ENCODE peak calls at places on chromosomes 11 and 22, in six cellular contexts. W is IMR-90, Y is H9, K is mesendoderm, I is neuronal stem cell, E is H1. O is an unnamed sample.

GRCh38 chr11:73728000-73728399 is 32.9 kb downstream of the RAB6A start:
- DNase-seq in E (no peak), K (no peak), W (no peak), Y (no peak), I (no peak), O (no peak)

GRCh38 chr11:8932564-8933180 is at the start of gene C11orf16:
- DNase-seq in K (peak), W (no peak), I (no peak), E (no peak), Y (peak), O (no peak)

GRCh38 chr11:75778962-75779361 is 10.4 kb downstream of the DGAT2 start:
- DNase-seq in K (no peak), I (no peak), Y (no peak), W (no peak), E (no peak), O (no peak)

GRCh38 chr22:29043906-29044575 is 17.6 kb downstream of the C22orf31 start:
- DNase-seq in W (peak), E (no peak), I (no peak), K (no peak), Y (no peak), O (peak)

GRCh38 chr11:70782401-70782913 is 384.1 kb downstream of the CTTN start:
- DNase-seq in Y (no peak), K (no peak), W (no peak), E (no peak), I (no peak), O (no peak)

GRCh38 chr11:11977206-11977938 is 31.1 kb downstream of the DKK3 start:
- DNase-seq in E (no peak), W (peak), Y (peak), I (no peak), K (peak), O (peak)

GRCh38 chr11:110968348-110969062 is 256.3 kb upstream of the ARHGAP20 start:
- DNase-seq in K (no peak), E (no peak), I (no peak), Y (no peak), W (peak), O (peak)

GRCh38 chr11:80182906-80183305 is 742.1 kb upstream of the TENM4 start:
- DNase-seq in W (no peak), E (no peak), I (no peak), K (no peak), Y (no peak), O (peak)

GRCh38 chr11:69262918-69263735 is 30.8 kb upstream of the MYEOV start:
- DNase-seq in E (no peak), Y (no peak), I (no peak), K (no peak), W (no peak), O (no peak)

GRCh38 chr22:33451851-33452469 is 393.8 kb upstream of the SYN3 start:
- DNase-seq in K (no peak), I (no peak), W (peak), Y (no peak), E (no peak), O (peak)
- H3K23ac ChIP-seq in K (no peak), I (no peak), W (no peak), Y (no peak), E (no peak), O (no peak)

GRCh38 chr22:41589260-41589600 is 410 bp downstream of the PMM1 start:
- DNase-seq in E (peak), I (peak), Y (no peak), W (no peak), K (peak), O (peak)
- H2BK5ac ChIP-seq in E (peak), I (peak), Y (no peak), W (peak), K (no peak), O (no peak)

GRCh38 chr11:87307101-87307500 is 269.4 kb downstream of the TMEM135 start:
- DNase-seq in K (no peak), I (no peak), Y (no peak), E (no peak), W (no peak), O (no peak)
- H2BK15ac ChIP-seq in K (no peak), I (no peak), Y (no peak), E (no peak), W (no peak), O (no peak)

DNA sequence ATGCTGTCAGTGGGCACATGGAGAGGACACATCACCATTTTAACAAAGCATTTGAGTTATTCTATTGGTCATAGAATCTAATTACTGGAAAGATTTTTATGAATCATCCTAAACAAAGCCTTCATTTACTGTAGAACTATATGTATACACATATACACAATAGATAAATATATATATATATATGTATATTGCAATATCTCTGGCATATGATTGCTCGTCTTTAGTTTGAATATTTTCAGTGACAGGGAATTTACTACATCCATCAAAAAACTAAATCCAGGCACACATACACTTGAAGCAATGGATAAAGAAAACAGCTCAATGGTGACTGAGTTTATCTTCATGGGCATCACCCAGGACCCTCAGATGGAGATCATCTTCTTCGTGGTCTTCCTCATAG is at the start of gene OR5AR1:
- DNase-seq in I (no peak), W (no peak), E (no peak), Y (no peak), K (no peak), O (no peak)
- H3K23ac ChIP-seq in I (no peak), W (no peak), E (no peak), Y (no peak), K (no peak), O (no peak)

GRCh38 chr11:57742087-57742452 is 779 bp downstream of the SELENOH start:
- DNase-seq in E (no peak), W (no peak), K (no peak), Y (no peak), I (no peak), O (no peak)
- H2BK5ac ChIP-seq in E (peak), W (peak), K (no peak), Y (no peak), I (peak), O (no peak)

DNA sequence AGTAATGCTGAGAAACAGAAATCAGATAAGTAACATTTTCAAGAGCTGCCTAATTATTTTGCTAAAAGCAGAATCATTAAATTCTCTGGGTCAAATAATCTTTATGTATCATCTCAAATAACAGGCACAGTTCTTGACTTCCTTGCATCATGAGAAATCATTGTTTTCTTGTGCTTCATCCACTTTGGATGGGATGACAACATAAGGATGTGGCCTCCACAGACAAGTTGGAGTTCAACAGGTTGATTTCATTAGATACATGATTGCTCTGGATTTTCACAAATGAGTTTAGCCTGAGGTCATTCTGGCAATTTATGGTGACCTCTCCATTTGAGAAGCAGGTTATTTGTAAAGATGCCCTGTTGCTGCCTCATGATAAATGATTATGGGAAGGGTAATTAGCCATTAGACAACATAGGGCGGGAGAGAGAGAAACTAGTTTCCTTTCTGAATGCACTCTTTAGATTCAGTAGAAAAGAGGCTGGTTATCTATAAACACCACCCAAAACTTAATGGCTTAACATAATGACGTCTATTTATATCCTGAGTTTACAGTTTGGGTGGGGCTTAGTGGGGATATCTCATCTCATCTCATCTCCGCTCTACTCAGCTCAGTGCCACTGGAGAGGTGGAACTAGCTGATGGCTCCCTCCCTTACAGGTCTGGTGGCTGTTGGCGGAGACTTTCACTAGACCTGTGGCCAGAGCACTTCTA is 35.0 kb upstream of the ADORA2A start:
- DNase-seq in Y (no peak), I (no peak), K (no peak), E (no peak), W (no peak), O (peak)
- H2BK15ac ChIP-seq in Y (no peak), I (no peak), K (no peak), E (no peak), W (peak), O (no peak)

GRCh38 chr11:117470576-117470975 is 142.9 kb downstream of the CEP164 start:
- DNase-seq in I (no peak), Y (no peak), K (no peak), W (no peak), E (no peak), O (no peak)

GRCh38 chr11:117466966-117467365 is 139.3 kb downstream of the CEP164 start:
- DNase-seq in E (no peak), W (no peak), I (no peak), K (no peak), Y (no peak), O (no peak)

GRCh38 chr11:117473692-117474091 is 146.0 kb downstream of the CEP164 start:
- DNase-seq in E (peak), Y (no peak), I (no peak), W (no peak), K (no peak), O (no peak)

GRCh38 chr11:117468888-117469287 is 141.2 kb downstream of the CEP164 start:
- DNase-seq in K (peak), W (no peak), Y (no peak), E (no peak), I (no peak), O (no peak)

GRCh38 chr11:117471776-117472175 is 144.1 kb downstream of the CEP164 start:
- DNase-seq in E (no peak), I (no peak), W (no peak), K (no peak), Y (no peak), O (no peak)
- H3K23ac ChIP-seq in E (no peak), I (peak), W (no peak), K (no peak), Y (no peak), O (no peak)

GRCh38 chr11:57279131-57279530 is 42.1 kb upstream of the APLNR start:
- DNase-seq in E (no peak), W (peak), Y (no peak), K (no peak), I (no peak), O (peak)

GRCh38 chr11:57278721-57279095 is 41.7 kb upstream of the APLNR start:
- DNase-seq in I (no peak), E (no peak), W (no peak), K (peak), Y (no peak), O (no peak)

GRCh38 chr11:57276169-57276854 is 39.3 kb upstream of the APLNR start:
- DNase-seq in W (no peak), I (no peak), Y (no peak), E (no peak), K (no peak), O (no peak)

GRCh38 chr11:57276857-57277505 is 39.9 kb upstream of the APLNR start:
- DNase-seq in Y (no peak), W (peak), K (no peak), I (no peak), E (no peak), O (no peak)

GRCh38 chr11:57277845-57278720 is 41.0 kb upstream of the APLNR start:
- DNase-seq in K (peak), Y (peak), E (peak), W (peak), I (peak), O (peak)
- H2BK5ac ChIP-seq in K (no peak), Y (no peak), E (peak), W (peak), I (no peak), O (peak)

O was measured in mesenchymal stem cell.